ENCODE peak calls at places on chromosomes 2 and 18, in four cellular contexts. L, Q, W and X are unnamed samples.

GRCh38 chr18:70415823-70416488 is 127.1 kb downstream of the SOCS6 start:
- DNase-seq in L (no peak), Q (no peak), W (no peak), X (no peak)

GRCh38 chr2:83461135-83461534 is 997.9 kb downstream of the SUCLG1 start:
- DNase-seq in L (no peak), Q (no peak), W (no peak), X (no peak)

GRCh38 chr2:163370169-163370886 is 365.5 kb downstream of the FIGN start:
- DNase-seq in L (no peak), Q (no peak), W (no peak), X (no peak)

GRCh38 chr2:67752964-67753363 is 309.8 kb downstream of the C1D start:
- DNase-seq in L (no peak), Q (no peak), W (no peak), X (no peak)

GRCh38 chr2:241598487-241598886 is 38.5 kb downstream of the THAP4 start:
- DNase-seq in L (peak; percentile 35), Q (no peak), W (peak; percentile 45), X (peak; percentile 35)

GRCh38 chr18:32287249-32287648 is 97.4 kb downstream of the MEP1B start:
- DNase-seq in L (no peak), Q (no peak), W (no peak), X (no peak)

GRCh38 chr18:72859088-72859487 is 8.7 kb downstream of the NETO1 start:
- DNase-seq in L (no peak), Q (no peak), W (no peak), X (no peak)

GRCh38 chr2:20667531-20668401 is 822 bp downstream of the GDF7 start:
- DNase-seq in L (no peak), Q (no peak), W (no peak), X (peak; percentile 48)

GRCh38 chr18:49698596-49699025 is 114.7 kb downstream of the ACAA2 start:
- DNase-seq in L (no peak), Q (no peak), W (no peak), X (no peak)

GRCh38 chr2:229601396-229601795 is 113.0 kb downstream of the DNER start:
- DNase-seq in L (no peak), Q (no peak), W (no peak), X (no peak)

GRCh38 chr2:28080911-28081310 is 190.4 kb downstream of the BABAM2 start:
- DNase-seq in L (peak; percentile 22), Q (no peak), W (no peak), X (no peak)

GRCh38 chr18:36798738-36799473 is 29.9 kb downstream of the TPGS2 start:
- DNase-seq in L (no peak), Q (peak; percentile 64), W (no peak), X (no peak)
- TF ChIP-seq ESRRA in L (no peak), Q (no peak), W (no peak), X (no peak)

GRCh38 chr2:96131152-96131817 is 7.0 kb downstream of the ASTL start:
- DNase-seq in L (no peak), Q (no peak), W (no peak), X (no peak)
- TF ChIP-seq ESRRA in L (no peak), Q (no peak), W (no peak), X (no peak)

GRCh38 chr2:86301010-86301409 is 36.4 kb downstream of the REEP1 start:
- DNase-seq in L (no peak), Q (no peak), W (no peak), X (no peak)

GRCh38 chr2:86298411-86299390 is 38.7 kb downstream of the REEP1 start:
- DNase-seq in L (peak; percentile 44), Q (no peak), W (peak; percentile 38), X (peak; percentile 20)

GRCh38 chr2:86302320-86302719 is 35.1 kb downstream of the REEP1 start:
- DNase-seq in L (no peak), Q (no peak), W (no peak), X (no peak)

GRCh38 chr2:86301711-86302202 is 35.7 kb downstream of the REEP1 start:
- DNase-seq in L (no peak), Q (no peak), W (no peak), X (no peak)

GRCh38 chr2:86300496-86300895 is 36.9 kb downstream of the REEP1 start:
- DNase-seq in L (no peak), Q (no peak), W (no peak), X (no peak)
- TF ChIP-seq ESRRA in L (no peak), Q (no peak), W (no peak), X (no peak)

GRCh38 chr2:140863713-140864112 is 1267.1 kb downstream of the LRP1B start:
- DNase-seq in L (peak; percentile 74), Q (no peak), W (peak; percentile 51), X (no peak)
- TF ChIP-seq ESRRA in L (no peak), Q (no peak), W (no peak), X (no peak)